ENCODE peak calls at places on chromosomes 11 and 22, in four cellular contexts. One of them, this sample, is unnamed.

GRCh38 chr22:22796729-22797128 is 90.9 kb upstream of the IGLL5 start:
- DNase-seq in activated naive CD4-positive, alpha-beta T cell treated with anti-CD3 and anti-CD28 coated beads, Interleukin-2, amount 10 ng/mL, durations not matched to agents 7 days and 5 days: no peak
- DNase-seq in NCI-H1436 treated with DMSO at 0.1 percent for 48 hours: no peak
- DNase-seq in HCT116: no peak
- DNase-seq in this sample: no peak

GRCh38 chr22:50115693-50116092 is 25.9 kb downstream of the MOV10L1 start:
- DNase-seq in activated naive CD4-positive, alpha-beta T cell treated with anti-CD3 and anti-CD28 coated beads, Interleukin-2, amount 10 ng/mL, durations not matched to agents 7 days and 5 days: no peak
- DNase-seq in HCT116: no peak
- DNase-seq in NCI-H1436 treated with DMSO at 0.1 percent for 48 hours: no peak
- DNase-seq in this sample: no peak

GRCh38 chr11:17607083-17607429 is 60.0 kb downstream of the OTOG start:
- DNase-seq in NCI-H1436 treated with DMSO at 0.1 percent for 48 hours: no peak
- DNase-seq in HCT116: no peak
- DNase-seq in activated naive CD4-positive, alpha-beta T cell treated with anti-CD3 and anti-CD28 coated beads, Interleukin-2, amount 10 ng/mL, durations not matched to agents 7 days and 5 days: no peak
- DNase-seq in this sample: no peak

GRCh38 chr11:95231881-95232605 is 1.0 kb upstream of the SESN3 start:
- DNase-seq in HCT116: no peak
- DNase-seq in NCI-H1436 treated with DMSO at 0.1 percent for 48 hours: peak
- DNase-seq in activated naive CD4-positive, alpha-beta T cell treated with anti-CD3 and anti-CD28 coated beads, Interleukin-2, amount 10 ng/mL, durations not matched to agents 7 days and 5 days: peak
- DNase-seq in this sample: peak

GRCh38 chr22:26846645-26847044 is 189.3 kb downstream of the MIAT start:
- DNase-seq in HCT116: no peak
- DNase-seq in NCI-H1436 treated with DMSO at 0.1 percent for 48 hours: no peak
- DNase-seq in activated naive CD4-positive, alpha-beta T cell treated with anti-CD3 and anti-CD28 coated beads, Interleukin-2, amount 10 ng/mL, durations not matched to agents 7 days and 5 days: no peak
- DNase-seq in this sample: no peak

GRCh38 chr11:75313457-75314272 is 37.8 kb downstream of the ARRB1 start:
- DNase-seq in HCT116: no peak
- DNase-seq in NCI-H1436 treated with DMSO at 0.1 percent for 48 hours: no peak
- DNase-seq in activated naive CD4-positive, alpha-beta T cell treated with anti-CD3 and anti-CD28 coated beads, Interleukin-2, amount 10 ng/mL, durations not matched to agents 7 days and 5 days: no peak
- DNase-seq in this sample: no peak

GRCh38 chr11:58006940-58007339 is 16.7 kb upstream of the OR9Q1 start:
- DNase-seq in activated naive CD4-positive, alpha-beta T cell treated with anti-CD3 and anti-CD28 coated beads, Interleukin-2, amount 10 ng/mL, durations not matched to agents 7 days and 5 days: no peak
- DNase-seq in NCI-H1436 treated with DMSO at 0.1 percent for 48 hours: no peak
- DNase-seq in HCT116: no peak
- DNase-seq in this sample: no peak

GRCh38 chr11:17734418-17734911 is at the start of gene KCNC1:
- DNase-seq in activated naive CD4-positive, alpha-beta T cell treated with anti-CD3 and anti-CD28 coated beads, Interleukin-2, amount 10 ng/mL, durations not matched to agents 7 days and 5 days: peak
- DNase-seq in HCT116: no peak
- DNase-seq in NCI-H1436 treated with DMSO at 0.1 percent for 48 hours: peak
- DNase-seq in this sample: peak

GRCh38 chr11:71268706-71269321 is 16.4 kb upstream of the SHANK2 start:
- DNase-seq in activated naive CD4-positive, alpha-beta T cell treated with anti-CD3 and anti-CD28 coated beads, Interleukin-2, amount 10 ng/mL, durations not matched to agents 7 days and 5 days: no peak
- DNase-seq in HCT116: no peak
- DNase-seq in NCI-H1436 treated with DMSO at 0.1 percent for 48 hours: no peak
- DNase-seq in this sample: peak

GRCh38 chr11:10329935-10330334 is 25.1 kb downstream of the ADM start:
- DNase-seq in HCT116: no peak
- DNase-seq in NCI-H1436 treated with DMSO at 0.1 percent for 48 hours: no peak
- DNase-seq in activated naive CD4-positive, alpha-beta T cell treated with anti-CD3 and anti-CD28 coated beads, Interleukin-2, amount 10 ng/mL, durations not matched to agents 7 days and 5 days: no peak
- DNase-seq in this sample: no peak

GRCh38 chr22:23713696-23714595 is 23.1 kb downstream of the RGL4 start:
- DNase-seq in NCI-H1436 treated with DMSO at 0.1 percent for 48 hours: no peak
- DNase-seq in activated naive CD4-positive, alpha-beta T cell treated with anti-CD3 and anti-CD28 coated beads, Interleukin-2, amount 10 ng/mL, durations not matched to agents 7 days and 5 days: no peak
- DNase-seq in HCT116: no peak
- DNase-seq in this sample: peak

GRCh38 chr11:134158023-134158422 is 65.7 kb downstream of the NCAPD3 start:
- DNase-seq in HCT116: no peak
- DNase-seq in NCI-H1436 treated with DMSO at 0.1 percent for 48 hours: no peak
- DNase-seq in activated naive CD4-positive, alpha-beta T cell treated with anti-CD3 and anti-CD28 coated beads, Interleukin-2, amount 10 ng/mL, durations not matched to agents 7 days and 5 days: no peak
- DNase-seq in this sample: no peak

GRCh38 chr11:36177837-36178236 is 111.4 kb downstream of the COMMD9 start:
- DNase-seq in activated naive CD4-positive, alpha-beta T cell treated with anti-CD3 and anti-CD28 coated beads, Interleukin-2, amount 10 ng/mL, durations not matched to agents 7 days and 5 days: no peak
- DNase-seq in HCT116: no peak
- DNase-seq in NCI-H1436 treated with DMSO at 0.1 percent for 48 hours: no peak
- DNase-seq in this sample: no peak

GRCh38 chr11:130711193-130711592 is 205.1 kb downstream of the SNX19 start:
- DNase-seq in NCI-H1436 treated with DMSO at 0.1 percent for 48 hours: no peak
- DNase-seq in activated naive CD4-positive, alpha-beta T cell treated with anti-CD3 and anti-CD28 coated beads, Interleukin-2, amount 10 ng/mL, durations not matched to agents 7 days and 5 days: no peak
- DNase-seq in HCT116: no peak
- DNase-seq in this sample: no peak

GRCh38 chr11:61472282-61472681 is 36.3 kb upstream of the LRRC10B start:
- DNase-seq in HCT116: no peak
- DNase-seq in activated naive CD4-positive, alpha-beta T cell treated with anti-CD3 and anti-CD28 coated beads, Interleukin-2, amount 10 ng/mL, durations not matched to agents 7 days and 5 days: no peak
- DNase-seq in NCI-H1436 treated with DMSO at 0.1 percent for 48 hours: no peak
- DNase-seq in this sample: no peak

GRCh38 chr11:12683857-12684256 is 9.6 kb downstream of the TEAD1 start:
- DNase-seq in NCI-H1436 treated with DMSO at 0.1 percent for 48 hours: no peak
- DNase-seq in activated naive CD4-positive, alpha-beta T cell treated with anti-CD3 and anti-CD28 coated beads, Interleukin-2, amount 10 ng/mL, durations not matched to agents 7 days and 5 days: no peak
- DNase-seq in HCT116: no peak
- DNase-seq in this sample: no peak

GRCh38 chr11:118059231-118059940 is 17.5 kb upstream of the TMPRSS4 start:
- DNase-seq in activated naive CD4-positive, alpha-beta T cell treated with anti-CD3 and anti-CD28 coated beads, Interleukin-2, amount 10 ng/mL, durations not matched to agents 7 days and 5 days: no peak
- DNase-seq in NCI-H1436 treated with DMSO at 0.1 percent for 48 hours: no peak
- DNase-seq in HCT116: no peak
- DNase-seq in this sample: peak

GRCh38 chr11:72378704-72379383 is 55.5 kb downstream of the CLPB start:
- DNase-seq in HCT116: no peak
- DNase-seq in NCI-H1436 treated with DMSO at 0.1 percent for 48 hours: no peak
- DNase-seq in activated naive CD4-positive, alpha-beta T cell treated with anti-CD3 and anti-CD28 coated beads, Interleukin-2, amount 10 ng/mL, durations not matched to agents 7 days and 5 days: no peak
- DNase-seq in this sample: no peak

GRCh38 chr11:27557223-27557622 is 50.7 kb upstream of the LIN7C start:
- DNase-seq in HCT116: no peak
- DNase-seq in activated naive CD4-positive, alpha-beta T cell treated with anti-CD3 and anti-CD28 coated beads, Interleukin-2, amount 10 ng/mL, durations not matched to agents 7 days and 5 days: no peak
- DNase-seq in NCI-H1436 treated with DMSO at 0.1 percent for 48 hours: no peak
- DNase-seq in this sample: no peak

This sample was measured in mesenteric fat pad.